ENCODE peak calls at places on chromosomes 11 and 22, in seven cellular contexts. D is neural progenitor cell, I is MM.1S, S is IMR-90, M is GM23338, F is H1, W is astrocyte. X is an unnamed sample. For H3K36me3, the result is how much of the 10 kb centered on the place peaks cover.

GRCh38 chr11:44030276-44030932 is 17.4 kb upstream of the ACCSL start:
- DNase-seq in F (no peak), D (peak), I (no peak), M (peak), W (peak), S (peak), X (no peak)

GRCh38 chr11:17978553-17979287 is 34.1 kb downstream of the SERGEF start:
- DNase-seq in S (peak), W (no peak), I (peak), M (peak), D (peak), F (no peak), X (peak)

GRCh38 chr11:118076754-118077281 is at the start of gene TMPRSS4:
- DNase-seq in F (no peak), D (no peak), M (peak), I (no peak), S (no peak), W (no peak), X (no peak)

GRCh38 chr11:8959546-8960166 is 4.6 kb downstream of the TMEM9B start:
- DNase-seq in M (peak), W (peak), D (peak), F (peak), I (peak), S (peak), X (peak)

GRCh38 chr11:72741429-72741833 is 10.8 kb downstream of the ARAP1 start:
- DNase-seq in F (no peak), S (no peak), M (peak), I (no peak), D (peak), W (no peak), X (no peak)

GRCh38 chr11:66845143-66845875 is 2.1 kb downstream of the RCE1 start:
- DNase-seq in F (no peak), W (no peak), D (no peak), M (no peak), I (no peak), S (no peak), X (no peak)

GRCh38 chr11:30798547-30799236 is 212.5 kb upstream of the MPPED2 start:
- DNase-seq in S (no peak), D (no peak), F (no peak), W (no peak), M (no peak), I (no peak), X (no peak)

GRCh38 chr22:33400061-33400840 is 342.1 kb upstream of the SYN3 start:
- DNase-seq in S (no peak), W (no peak), F (no peak), M (no peak), D (no peak), I (no peak), X (no peak)

GRCh38 chr11:11620966-11621880 is 582 bp downstream of the GALNT18 start:
- DNase-seq in W (peak), I (peak), M (peak), F (no peak), S (peak), D (peak), X (peak)

DNA sequence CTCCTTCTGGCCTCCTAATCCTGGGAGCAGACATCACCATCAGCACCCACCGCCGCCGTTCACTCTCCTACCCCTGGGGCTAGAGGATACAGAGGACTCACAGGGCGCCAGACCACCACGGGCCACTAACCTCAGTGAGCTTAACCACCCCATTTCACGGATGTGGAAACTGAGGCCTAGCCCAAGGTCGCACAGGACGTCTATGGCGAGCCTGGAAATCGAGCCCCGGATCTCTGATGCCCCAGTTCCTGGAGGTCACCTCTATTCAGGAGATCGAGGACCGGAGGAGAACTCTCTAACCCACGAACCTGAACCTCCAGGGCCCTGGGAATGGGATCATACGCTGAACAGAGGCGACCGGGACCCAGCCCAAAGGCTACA is 349 bp downstream of the TIMM10 start:
- DNase-seq in I (peak), S (no peak), D (no peak), M (no peak), W (no peak), F (no peak), X (no peak)
- H2AFZ ChIP-seq in I (peak), S (peak), D (peak), M (no peak), W (peak), F (peak), X (peak)

DNA sequence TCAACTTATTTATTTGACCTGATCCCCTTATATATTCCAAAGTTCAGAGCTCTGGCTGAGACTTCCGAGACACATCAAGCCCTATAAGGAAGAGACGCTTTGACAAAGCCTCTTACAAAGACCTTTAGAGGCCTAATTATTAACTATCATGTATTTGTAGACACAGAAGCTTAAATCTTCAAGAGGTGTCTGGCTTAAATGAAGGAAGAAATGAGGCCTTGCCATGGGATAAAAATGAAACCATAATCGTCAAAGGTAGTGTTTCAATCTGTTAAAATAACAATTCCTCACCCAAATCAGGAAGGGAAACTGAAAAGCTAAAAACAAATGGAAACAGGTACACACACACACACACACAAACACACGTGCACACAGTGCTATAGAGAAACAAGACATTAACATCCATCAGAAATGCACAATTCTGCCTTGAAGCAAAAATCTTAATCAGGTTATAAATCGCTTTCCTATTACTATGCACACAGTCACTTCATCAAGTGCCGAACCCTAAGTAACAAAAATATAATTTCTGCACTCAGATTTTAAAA is 50.2 kb downstream of the PITPNB start:
- DNase-seq in W (no peak), I (no peak), F (no peak), S (no peak), M (no peak), D (no peak), X (no peak)
- H3K36me3 ChIP-seq in W (under half), I (under half), F (under half), S (under half), M (under half), D (under half), X (under half)

GRCh38 chr11:132278801-132279574 is 908.6 kb downstream of the NTM start:
- DNase-seq in F (no peak), S (peak), D (peak), I (peak), W (peak), M (peak), X (peak)
- TF ChIP-seq CTCF in F (peak), S (peak), D (peak), I (peak), W (peak), M (peak), X (peak)

GRCh38 chr22:39897841-39898240 is 3.0 kb upstream of the GRAP2 start:
- DNase-seq in F (no peak), M (no peak), S (no peak), D (no peak), I (no peak), W (no peak), X (no peak)

GRCh38 chr22:39895682-39896081 is 2.1 kb upstream of the ENTHD1 start:
- DNase-seq in F (no peak), I (no peak), W (no peak), M (no peak), S (no peak), D (no peak), X (no peak)

GRCh38 chr22:39898997-39899396 is 1.9 kb upstream of the GRAP2 start:
- DNase-seq in I (no peak), M (no peak), F (no peak), W (no peak), D (no peak), S (no peak), X (no peak)

GRCh38 chr22:39894554-39895092 is 1.1 kb upstream of the ENTHD1 start:
- DNase-seq in M (no peak), S (no peak), I (no peak), D (no peak), W (no peak), F (no peak), X (no peak)

DNA sequence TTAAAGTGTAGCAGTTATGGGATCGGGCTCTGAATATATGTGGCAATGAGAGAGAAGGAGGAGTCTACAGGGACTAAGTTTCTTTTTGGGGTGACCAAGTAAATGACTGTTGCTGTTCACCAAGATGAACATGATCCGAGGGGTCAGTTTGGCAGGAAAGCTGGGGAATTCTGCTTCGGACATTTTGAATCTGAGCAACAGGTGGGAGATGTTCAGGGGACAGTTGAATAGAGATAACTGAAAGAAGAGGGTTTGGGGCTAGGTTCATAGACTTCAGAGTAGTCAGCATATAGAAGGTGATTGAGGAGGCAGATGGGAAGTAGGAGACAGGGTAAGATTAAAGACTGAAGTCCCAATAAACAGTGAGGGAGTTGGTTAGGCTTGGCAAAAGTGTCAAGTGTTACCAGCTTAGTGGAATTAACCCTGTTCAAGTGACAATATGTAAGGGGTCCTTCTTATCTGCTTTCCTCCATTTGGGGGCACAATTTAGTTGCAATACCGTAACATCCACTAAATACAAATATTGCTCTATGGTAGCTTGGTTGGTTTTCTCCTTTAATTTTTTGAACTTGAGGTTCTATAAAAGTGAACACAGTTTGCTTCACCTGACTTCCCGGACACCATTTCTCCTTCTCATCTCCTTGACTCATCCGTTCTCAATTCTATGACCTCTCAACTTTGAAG is 2.9 kb upstream of the ENTHD1 start:
- DNase-seq in S (no peak), D (no peak), W (no peak), I (no peak), M (no peak), F (no peak), X (no peak)
- H2AFZ ChIP-seq in S (no peak), D (no peak), W (no peak), I (no peak), M (no peak), F (no peak), X (no peak)

GRCh38 chr11:34916810-34917780 is 677 bp downstream of the PDHX start:
- DNase-seq in F (no peak), W (no peak), I (no peak), S (peak), M (peak), D (no peak), X (peak)
- H3K36me3 ChIP-seq in F (under half), W (under half), I (under half), S (under half), M (under half), D (under half), X (under half)

DNA sequence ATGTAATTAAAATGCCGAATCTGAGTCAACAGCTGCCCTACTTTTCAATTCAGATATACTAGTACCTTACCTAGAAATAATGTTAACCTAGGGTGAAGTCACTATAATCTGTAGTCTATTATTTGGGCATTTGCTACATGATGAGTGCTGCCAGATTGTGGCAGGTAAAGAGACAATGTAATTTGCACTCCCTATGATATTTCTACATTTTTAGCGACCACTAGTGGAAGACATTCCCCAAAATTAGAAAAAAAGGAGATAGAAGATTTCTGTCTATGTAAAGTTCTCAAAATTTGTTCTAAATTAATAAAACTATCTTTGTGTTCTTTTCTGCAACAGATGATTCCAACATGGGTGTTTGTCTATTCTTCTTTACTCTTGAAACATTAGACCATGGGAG is 14.1 kb downstream of the MS4A1 start:
- DNase-seq in D (no peak), W (no peak), M (no peak), I (no peak), S (no peak), F (no peak), X (no peak)
- TF ChIP-seq CTCF in D (no peak), W (no peak), M (peak), I (peak), S (no peak), F (no peak), X (no peak)

GRCh38 chr22:28604961-28605360 is 74.7 kb downstream of the TTC28 start:
- DNase-seq in I (no peak), W (no peak), M (peak), F (no peak), D (no peak), S (peak), X (peak)

GRCh38 chr22:28607710-28608109 is 71.9 kb downstream of the TTC28 start:
- DNase-seq in W (no peak), F (no peak), M (no peak), D (no peak), I (no peak), S (peak), X (no peak)

GRCh38 chr22:28601915-28602314 is 77.7 kb downstream of the TTC28 start:
- DNase-seq in I (no peak), M (no peak), F (no peak), D (no peak), S (no peak), W (no peak), X (no peak)

GRCh38 chr22:28608546-28608945 is 71.1 kb downstream of the TTC28 start:
- DNase-seq in W (no peak), M (peak), I (no peak), S (no peak), F (no peak), D (no peak), X (no peak)

GRCh38 chr22:28605362-28605761 is 74.3 kb downstream of the TTC28 start:
- DNase-seq in D (no peak), W (no peak), M (no peak), F (no peak), I (no peak), S (no peak), X (no peak)
- H2AFZ ChIP-seq in D (no peak), W (no peak), M (no peak), F (no peak), I (no peak), S (no peak), X (no peak)

GRCh38 chr11:31841435-31841834 is 30.3 kb upstream of the PAX6 start:
- DNase-seq in M (no peak), F (no peak), I (no peak), S (no peak), D (no peak), W (no peak), X (no peak)
- H3K36me3 ChIP-seq in M (under half), F (under half), I (under half), S (under half), D (under half), W (under half), X (under half)

DNA sequence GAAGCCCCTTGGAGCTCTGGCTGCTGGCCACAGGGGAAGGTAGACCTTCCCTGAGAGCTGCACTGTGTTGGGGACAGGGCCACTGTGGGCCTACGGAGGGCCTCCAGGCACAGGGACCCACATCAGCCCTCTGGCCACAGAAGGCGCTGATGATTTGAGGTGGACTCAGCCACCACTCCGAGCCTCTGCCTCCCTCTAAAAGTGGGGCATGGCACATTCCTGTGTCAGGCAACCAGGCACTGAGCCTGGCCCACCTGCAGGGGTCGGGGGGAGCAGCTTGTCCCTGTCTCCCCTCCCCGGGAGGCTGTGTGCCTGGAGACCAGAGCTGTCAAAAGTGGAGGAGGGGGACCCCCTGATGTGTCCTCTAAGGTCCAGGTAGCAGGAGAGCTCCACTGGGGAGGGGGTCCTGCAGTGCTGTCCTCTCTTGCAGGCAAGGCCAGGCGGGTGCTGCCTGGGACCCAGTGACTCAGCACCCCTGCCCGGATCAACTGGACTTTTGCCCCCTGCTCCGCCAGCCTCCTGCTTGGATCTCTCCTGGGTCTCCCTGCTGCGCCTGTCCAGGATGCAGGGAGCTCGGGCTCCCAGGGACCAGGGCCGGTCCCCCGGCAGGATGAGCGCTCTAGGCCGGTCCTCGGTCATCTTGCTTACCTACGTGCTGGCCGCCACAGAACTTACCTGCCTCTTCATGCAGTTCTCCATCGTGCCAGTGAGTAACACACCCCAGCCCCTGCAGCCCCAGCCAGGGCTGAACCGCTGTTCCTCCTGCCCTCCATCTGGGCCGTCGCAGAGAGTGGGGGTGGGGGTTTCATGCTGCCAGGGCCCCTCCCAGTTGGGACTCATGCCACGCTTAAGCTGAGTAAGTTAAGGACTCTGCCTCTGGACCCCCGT is 17.5 kb upstream of the CDKN1C start:
- DNase-seq in F (no peak), D (peak), I (no peak), W (no peak), M (peak), S (no peak), X (no peak)
- TF ChIP-seq CTCF in F (no peak), D (no peak), I (no peak), W (no peak), M (no peak), S (no peak), X (no peak)

GRCh38 chr11:76579047-76579751 is 91.3 kb downstream of the LRRC32 start:
- DNase-seq in S (no peak), I (no peak), W (no peak), M (peak), F (no peak), D (peak), X (peak)
- H2AFZ ChIP-seq in S (peak), I (no peak), W (no peak), M (peak), F (peak), D (peak), X (peak)

X was measured in endothelial cell of umbilical vein.